ENCODE peak calls at places on chromosomes 2 and 18, in six cellular contexts. S, I, F, E, O and K are unnamed samples.

GRCh38 chr2:30178618-30179404 is 32.0 kb downstream of the YPEL5 start:
- DNase-seq in O (no peak), I (peak), S (peak), E (no peak), F (peak), K (no peak)

GRCh38 chr2:26148501-26148900 is 24.4 kb upstream of the GAREM2 start:
- DNase-seq in E (peak), S (no peak), O (no peak), F (no peak), I (no peak), K (no peak)

GRCh38 chr2:174445248-174445647 is 41.6 kb downstream of the GPR155 start:
- DNase-seq in E (no peak), I (no peak), F (no peak), S (no peak), O (no peak), K (no peak)

GRCh38 chr2:233114421-233114861 is 54.3 kb downstream of the INPP5D start:
- DNase-seq in O (no peak), I (no peak), F (no peak), S (no peak), E (no peak), K (peak)

GRCh38 chr18:49747876-49748275 is 65.5 kb downstream of the ACAA2 start:
- DNase-seq in F (no peak), E (peak), S (no peak), I (no peak), O (no peak), K (no peak)

GRCh38 chr18:7921938-7922587 is 354.9 kb downstream of the PTPRM start:
- DNase-seq in O (no peak), F (no peak), I (peak), S (no peak), E (no peak), K (no peak)

GRCh38 chr2:25480561-25480960 is 138.8 kb upstream of the DNMT3A start:
- DNase-seq in O (no peak), I (no peak), E (no peak), F (no peak), S (no peak), K (no peak)

GRCh38 chr2:217942731-217943335 is 60.0 kb downstream of the TNS1 start:
- DNase-seq in O (no peak), I (no peak), S (peak), E (no peak), F (no peak), K (peak)

GRCh38 chr2:226295123-226295522 is 504.5 kb downstream of the IRS1 start:
- DNase-seq in E (no peak), O (no peak), S (no peak), I (no peak), F (no peak), K (no peak)

GRCh38 chr2:14188431-14188830 is 444.1 kb upstream of the LRATD1 start:
- DNase-seq in S (no peak), O (no peak), E (no peak), I (no peak), F (no peak), K (no peak)

GRCh38 chr2:241430178-241430577 is 74.1 kb downstream of the FARP2 start:
- DNase-seq in S (no peak), E (no peak), O (no peak), F (no peak), I (no peak), K (no peak)

GRCh38 chr2:105604938-105605337 is 139.8 kb upstream of the NCK2 start:
- DNase-seq in F (peak), I (no peak), O (no peak), E (no peak), S (no peak), K (no peak)

GRCh38 chr18:23719634-23720201 is 30.5 kb downstream of the LAMA3 start:
- DNase-seq in I (peak), S (no peak), E (no peak), F (no peak), O (no peak), K (no peak)

GRCh38 chr2:106096446-106097369 is 97.4 kb downstream of the UXS1 start:
- DNase-seq in O (no peak), I (no peak), E (no peak), S (no peak), F (no peak), K (no peak)

GRCh38 chr2:18349421-18349820 is 211.0 kb downstream of the RDH14 start:
- DNase-seq in F (no peak), O (no peak), E (peak), I (no peak), S (no peak), K (no peak)

DNA sequence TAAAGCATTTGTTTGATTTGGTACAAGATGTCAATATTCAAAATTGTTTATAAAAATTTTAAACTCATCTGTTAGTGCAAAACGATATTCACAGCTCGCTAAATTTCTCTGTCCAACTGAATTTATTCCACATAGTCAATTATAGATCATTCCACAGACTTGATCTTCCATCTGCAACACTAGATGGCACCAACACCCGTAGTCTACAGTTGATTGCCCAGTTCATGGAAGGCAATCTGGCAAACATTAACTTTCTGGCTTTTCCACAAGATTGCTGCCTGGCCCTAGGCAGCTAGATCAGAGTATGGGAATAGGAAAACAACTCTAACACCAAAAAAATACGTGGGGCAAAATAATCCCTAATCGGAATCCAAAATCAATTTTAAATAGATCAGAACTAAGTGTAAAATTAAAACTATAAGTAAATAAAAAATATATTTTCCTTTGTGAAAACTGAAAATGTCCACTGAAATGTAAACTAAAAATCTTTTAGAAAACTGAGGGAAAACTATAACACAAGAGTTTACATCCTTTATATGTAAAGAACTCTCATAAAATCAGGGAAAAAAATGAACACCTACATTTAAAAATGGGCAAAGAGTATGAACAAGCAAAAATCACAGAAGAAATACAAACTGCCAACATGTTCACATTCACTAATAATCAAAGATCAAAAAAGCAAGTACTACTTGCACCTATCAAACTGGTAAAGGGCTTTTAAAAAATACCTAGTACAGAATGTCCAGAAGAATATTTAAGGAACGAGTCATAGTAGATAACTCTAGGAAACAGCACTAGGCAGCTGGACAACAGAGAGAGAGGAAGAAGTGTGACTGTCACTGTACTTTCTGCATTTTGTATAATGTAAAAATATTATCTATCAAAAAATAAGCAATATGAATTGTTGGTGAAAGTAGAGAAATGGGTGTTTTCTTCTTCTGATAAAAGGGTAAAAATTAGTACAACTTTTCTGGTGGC is 35.0 kb downstream of the RTN4 start:
- DNase-seq in O (no peak), E (peak), S (no peak), I (peak), F (peak), K (no peak)
- TF ChIP-seq CTCF in O (peak), E (peak), S (peak), I (peak), F (peak), K (peak)

GRCh38 chr18:37570336-37570930 is 4.8 kb upstream of the CELF4 start:
- DNase-seq in F (no peak), O (no peak), E (peak), S (no peak), I (no peak), K (no peak)
- TF ChIP-seq CTCF in F (no peak), O (no peak), E (peak), S (no peak), I (no peak), K (no peak)

GRCh38 chr2:234818937-234819336 is 132.9 kb upstream of the SH3BP4 start:
- DNase-seq in O (no peak), I (no peak), S (no peak), E (no peak), F (no peak), K (no peak)
- TF ChIP-seq CTCF in O (no peak), I (peak), S (no peak), E (no peak), F (no peak), K (peak)

GRCh38 chr2:85255456-85255812 is 72.4 kb downstream of the TGOLN2 start:
- DNase-seq in S (no peak), F (no peak), E (no peak), I (no peak), O (no peak), K (peak)

GRCh38 chr2:85255813-85256581 is 71.8 kb downstream of the TGOLN2 start:
- DNase-seq in S (no peak), O (no peak), F (no peak), E (peak), I (no peak), K (peak)

GRCh38 chr2:85257359-85258193 is 70.2 kb downstream of the TGOLN2 start:
- DNase-seq in O (no peak), I (no peak), S (no peak), E (no peak), F (no peak), K (peak)

GRCh38 chr2:85253890-85254289 is 73.9 kb downstream of the TGOLN2 start:
- DNase-seq in O (no peak), I (no peak), F (no peak), S (no peak), E (no peak), K (peak)

DNA sequence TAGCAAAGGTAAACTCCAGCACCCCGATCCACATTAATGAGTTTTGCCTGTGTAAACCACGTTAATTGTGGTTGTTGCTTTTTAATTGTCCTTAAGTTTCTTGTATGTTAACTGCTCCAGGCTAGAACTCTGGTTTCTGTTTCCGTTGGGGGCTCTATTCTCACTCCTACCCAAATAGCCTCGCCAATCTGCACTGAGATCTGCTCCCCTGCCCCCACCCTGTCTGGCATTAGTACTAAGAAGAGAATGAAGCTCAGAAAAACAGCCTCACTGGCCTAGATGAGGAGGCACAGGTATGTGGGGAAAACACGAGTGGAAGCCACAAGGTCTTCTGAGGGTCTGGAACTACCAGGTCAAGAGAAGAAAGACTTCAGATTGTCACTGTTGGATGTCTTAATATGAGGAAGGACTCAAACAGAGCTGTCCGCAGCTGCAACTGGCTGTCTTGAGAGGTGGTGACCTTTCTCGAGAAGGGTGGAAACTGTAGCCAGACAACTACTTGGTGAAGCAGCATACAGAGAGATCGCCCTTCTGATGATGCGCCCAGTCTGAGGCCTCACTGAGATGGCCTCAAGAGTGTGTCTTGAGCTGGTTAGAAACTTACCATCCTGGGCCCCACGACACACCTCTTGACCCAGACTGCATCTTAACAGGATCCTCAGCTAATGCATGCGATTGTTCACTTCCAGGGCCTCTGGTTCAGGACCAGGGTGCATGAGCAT is 73.1 kb downstream of the TGOLN2 start:
- DNase-seq in F (no peak), O (no peak), I (no peak), S (no peak), E (no peak), K (peak)
- TF ChIP-seq CTCF in F (no peak), O (no peak), I (no peak), S (no peak), E (no peak), K (no peak)

GRCh38 chr18:59140287-59140885 is 702 bp downstream of the SEC11C start:
- DNase-seq in I (peak), O (no peak), E (peak), S (no peak), F (no peak), K (no peak)
- TF ChIP-seq CTCF in I (no peak), O (no peak), E (no peak), S (no peak), F (no peak), K (no peak)

GRCh38 chr2:219297766-219298456 is 11.3 kb downstream of the PTPRN start:
- DNase-seq in O (no peak), I (no peak), E (no peak), F (no peak), S (no peak), K (no peak)
- TF ChIP-seq CTCF in O (no peak), I (peak), E (no peak), F (no peak), S (no peak), K (no peak)

GRCh38 chr18:60686142-60686541 is 313.6 kb upstream of the MC4R start:
- DNase-seq in O (no peak), E (peak), F (no peak), I (no peak), S (no peak), K (no peak)

DNA sequence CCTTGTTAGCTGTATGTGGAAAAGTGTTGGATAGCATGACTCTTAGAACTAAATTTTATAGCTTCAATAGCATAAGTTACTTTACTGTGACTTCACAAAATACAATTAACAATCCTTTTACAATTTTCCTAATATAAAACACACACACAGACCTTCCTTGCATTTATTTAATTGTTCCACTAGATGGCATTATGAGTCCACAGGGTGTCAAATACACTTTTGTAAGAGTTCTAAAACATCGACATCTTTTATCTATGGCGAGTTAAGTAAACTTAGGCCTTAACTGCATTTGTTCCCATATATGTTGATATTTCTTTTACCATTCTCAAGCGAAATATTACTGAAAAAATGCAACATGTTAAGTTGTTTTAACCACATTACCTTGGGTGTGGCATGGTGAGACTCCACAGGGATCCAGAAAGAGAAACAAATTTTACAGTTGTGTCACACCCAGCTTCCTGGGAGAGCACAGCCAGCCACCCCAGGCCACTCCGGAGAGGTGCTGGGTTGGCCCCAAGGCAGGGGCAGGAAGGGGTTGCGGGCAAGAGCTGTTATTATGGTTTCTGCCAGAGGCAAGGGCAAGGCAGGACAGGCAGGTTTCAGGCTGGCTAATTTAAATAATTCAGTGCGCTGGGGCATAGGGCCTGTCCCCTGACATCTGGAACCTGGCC is 312.4 kb upstream of the MC4R start:
- DNase-seq in I (peak), E (peak), S (no peak), F (no peak), O (no peak), K (no peak)
- TF ChIP-seq CTCF in I (peak), E (peak), S (peak), F (peak), O (peak), K (peak)

DNA sequence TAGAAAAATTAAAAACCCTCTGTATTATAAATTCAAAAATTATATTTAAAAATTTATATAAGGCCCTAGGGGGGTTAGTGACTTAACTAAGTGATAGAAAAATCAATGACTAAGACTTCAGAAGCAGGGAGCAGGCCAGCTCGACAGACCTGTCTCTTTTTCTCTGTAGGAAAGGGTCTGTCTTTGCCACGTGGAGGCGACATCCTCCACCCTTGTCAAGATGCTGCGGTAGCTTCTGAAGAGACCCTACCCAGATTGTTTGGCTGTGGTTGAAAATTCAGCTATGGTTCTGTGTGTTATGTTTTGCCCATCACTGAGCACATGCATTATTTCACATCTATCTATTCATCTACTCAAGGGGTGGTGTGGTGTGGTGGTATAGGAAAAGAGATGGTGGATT is 8.2 kb upstream of the SLC4A3 start:
- DNase-seq in F (no peak), I (no peak), E (peak), S (no peak), O (no peak), K (no peak)
- TF ChIP-seq CTCF in F (no peak), I (no peak), E (no peak), S (no peak), O (no peak), K (peak)

DNA sequence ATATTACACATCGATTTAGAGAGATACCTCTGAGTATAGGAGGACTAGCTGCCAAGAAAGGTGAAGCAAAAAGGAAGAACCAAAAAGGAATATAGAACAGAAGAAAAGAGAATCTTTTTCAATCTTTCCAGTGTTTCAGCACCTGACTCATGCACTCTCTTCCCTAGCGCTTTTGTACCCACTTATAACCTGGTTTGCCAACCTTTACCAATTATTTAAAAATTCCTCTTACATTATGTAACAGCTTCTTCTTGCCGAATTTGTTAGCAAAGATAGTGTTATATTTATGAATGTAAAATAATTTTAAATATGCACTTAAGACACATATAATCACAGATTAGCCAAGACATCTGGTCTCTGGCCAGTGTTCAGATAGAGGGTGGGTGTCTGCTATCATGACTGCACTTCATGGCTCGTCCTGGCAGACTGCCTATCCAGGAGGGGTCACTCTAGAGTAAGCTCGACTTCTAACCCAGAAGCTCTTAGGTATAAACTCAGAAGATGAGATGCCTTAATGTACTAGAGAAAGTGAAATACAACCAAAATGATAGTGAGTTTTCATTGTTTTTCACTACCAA is 122.9 kb downstream of the ATAD2B start:
- DNase-seq in F (no peak), E (peak), O (no peak), I (peak), S (no peak), K (no peak)
- TF ChIP-seq CTCF in F (no peak), E (peak), O (no peak), I (no peak), S (no peak), K (peak)

DNA sequence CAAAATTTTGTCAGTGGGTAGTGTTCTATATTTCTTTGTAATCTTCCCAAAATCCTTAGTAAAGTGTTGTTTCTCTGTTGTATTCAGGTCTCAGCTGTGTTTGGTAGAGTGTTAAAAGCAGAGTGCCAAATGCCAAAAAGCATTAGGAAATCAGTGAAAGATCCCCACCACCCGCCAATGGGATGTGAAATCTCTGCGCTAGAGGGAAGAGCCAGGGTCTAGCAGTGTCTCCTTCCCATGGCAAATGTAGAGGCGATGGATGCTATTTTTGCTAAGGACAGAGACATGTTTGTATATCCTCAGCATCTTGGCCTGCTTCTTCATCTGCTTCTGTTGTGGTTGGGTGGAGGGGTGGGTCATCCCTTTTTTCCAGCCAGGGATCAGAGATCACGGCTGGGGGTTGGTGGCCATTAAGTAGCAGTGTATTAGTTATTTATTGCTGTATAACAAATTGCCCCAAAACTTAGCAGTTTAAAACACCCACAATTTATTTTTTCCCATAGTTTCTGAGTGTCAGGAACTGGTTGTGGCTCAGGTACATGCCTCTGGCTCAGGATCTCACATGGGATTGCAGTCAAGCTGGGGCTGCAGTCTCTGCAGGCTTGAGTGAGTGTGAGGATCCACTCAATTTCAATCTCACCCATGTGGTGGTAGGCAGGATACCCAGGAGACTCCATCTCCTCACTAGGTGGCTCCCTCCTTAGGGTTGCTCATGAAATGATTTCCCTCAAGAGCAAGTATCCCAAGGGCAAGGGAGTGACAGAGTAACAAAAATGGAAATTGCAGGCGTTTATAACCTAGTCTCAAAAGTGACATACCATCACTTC is 212.0 kb downstream of the MYCN start:
- DNase-seq in S (no peak), O (no peak), I (no peak), F (no peak), E (no peak), K (no peak)
- TF ChIP-seq CTCF in S (no peak), O (no peak), I (no peak), F (no peak), E (no peak), K (no peak)